ENCODE peak calls at places on chromosomes 2 and 18, in four cellular contexts. G is activated CD4-positive, alpha-beta memory T cell treated with anti-CD3 and anti-CD28 coated beads for 36 hours; E is GM03348; R is Ammon's horn. F is an unnamed sample.

GRCh38 chr2:119230630-119231185 is 7.1 kb downstream of the STEAP3 start:
- DNase-seq in R (no peak), G (no peak), E (peak), F (peak)

GRCh38 chr18:30352551-30353168 is 689.9 kb downstream of the DSC3 start:
- DNase-seq in R (no peak), G (no peak), E (no peak), F (no peak)

GRCh38 chr2:69997296-69998184 is 36.1 kb upstream of the ASPRV1 start:
- DNase-seq in E (peak), R (no peak), G (peak), F (peak)

GRCh38 chr2:143034292-143035074 is 94.7 kb upstream of the ARHGAP15 start:
- DNase-seq in R (peak), E (peak), G (peak), F (peak)

GRCh38 chr2:85806358-85807118 is 52.7 kb downstream of the ATOH8 start:
- DNase-seq in R (no peak), E (no peak), G (no peak), F (no peak)

GRCh38 chr2:145049475-145049874 is 529.6 kb upstream of the ZEB2 start:
- DNase-seq in R (no peak), G (no peak), E (no peak), F (no peak)

GRCh38 chr2:170253721-170254230 is 75.8 kb downstream of the MYO3B start:
- DNase-seq in E (no peak), G (no peak), R (no peak), F (no peak)

GRCh38 chr2:184890311-184890710 is 292.0 kb downstream of the ZNF804A start:
- DNase-seq in G (no peak), R (no peak), E (no peak), F (no peak)

GRCh38 chr2:63049291-63050185 is 1.1 kb upstream of the OTX1 start:
- DNase-seq in G (no peak), R (no peak), E (no peak), F (no peak)

GRCh38 chr2:150167711-150168110 is 319.8 kb downstream of the RND3 start:
- DNase-seq in R (no peak), G (no peak), E (peak), F (peak)

F was measured in brain microvascular endothelial cell.